ENCODE peak calls at places on chromosomes 12 and 14, in eight cellular contexts. W is RWPE1; B is neural progenitor cell; T is trophoblast cell; L is aorta; V is CD8-positive, alpha-beta memory T cell; X is PC-9; J is IMR-90. Y is an unnamed sample.

GRCh38 chr12:69570545-69571399 is 14.5 kb upstream of the CCT2 start:
- DNase-seq in W (peak), B (peak), T (peak), L (peak), V (peak), X (peak), J (peak), Y (peak)

GRCh38 chr12:120388711-120389431 is 19.9 kb upstream of the MSI1 start:
- DNase-seq in W (no peak), B (peak), T (no peak), L (no peak), V (no peak), X (no peak), J (no peak), Y (no peak)

GRCh38 chr12:93813972-93814821 is 137.0 kb downstream of the CRADD start:
- DNase-seq in W (no peak), B (no peak), T (no peak), L (peak), V (no peak), X (no peak), J (peak), Y (no peak)

GRCh38 chr12:12017798-12018197 is 52.9 kb upstream of the BCL2L14 start:
- DNase-seq in W (no peak), B (peak), T (no peak), L (no peak), V (no peak), X (no peak), J (no peak), Y (no peak)

GRCh38 chr14:67607646-67608045 is 7.6 kb upstream of the PIGH start:
- DNase-seq in W (no peak), B (no peak), T (no peak), L (no peak), V (no peak), X (no peak), J (no peak), Y (no peak)

GRCh38 chr12:47828008-47828966 is 8.6 kb upstream of the HDAC7 start:
- DNase-seq in W (no peak), B (no peak), T (no peak), L (peak), V (no peak), X (no peak), J (no peak), Y (no peak)

GRCh38 chr14:38616959-38617358 is 361.1 kb upstream of the CLEC14A start:
- DNase-seq in W (no peak), B (no peak), T (peak), L (no peak), V (no peak), X (no peak), J (peak), Y (no peak)

GRCh38 chr12:89414851-89415250 is 62.5 kb upstream of the DUSP6 start:
- DNase-seq in W (no peak), B (no peak), T (no peak), L (no peak), V (no peak), X (no peak), J (peak), Y (no peak)

GRCh38 chr14:99809376-99809775 is 16.2 kb downstream of the EML1 start:
- DNase-seq in W (no peak), B (no peak), T (peak), L (peak), V (no peak), X (no peak), J (peak), Y (no peak)

GRCh38 chr14:100045687-100046344 is 19.4 kb upstream of the EVL start:
- DNase-seq in W (no peak), B (peak), T (no peak), L (no peak), V (no peak), X (peak), J (no peak), Y (no peak)

GRCh38 chr12:14919455-14919854 is 18.9 kb downstream of the ERP27 start:
- DNase-seq in W (no peak), B (no peak), T (no peak), L (no peak), V (no peak), X (no peak), J (no peak), Y (no peak)

GRCh38 chr12:109029411-109029810 is 8.5 kb upstream of the SVOP start:
- DNase-seq in W (no peak), B (no peak), T (no peak), L (no peak), V (no peak), X (no peak), J (no peak), Y (no peak)

GRCh38 chr14:58287607-58288042 is 10.7 kb upstream of the ARID4A start:
- DNase-seq in W (no peak), B (no peak), T (no peak), L (no peak), V (no peak), X (no peak), J (no peak), Y (no peak)

GRCh38 chr14:52182853-52183252 is 84.6 kb upstream of the PTGDR start:
- DNase-seq in W (no peak), B (no peak), T (no peak), L (no peak), V (no peak), X (no peak), J (no peak), Y (no peak)

GRCh38 chr12:87807127-87807526 is 222.1 kb downstream of the C12orf50 start:
- DNase-seq in W (no peak), B (no peak), T (no peak), L (no peak), V (no peak), X (no peak), J (peak), Y (no peak)

GRCh38 chr14:61934385-61934784 is 172.2 kb downstream of the SNAPC1 start:
- DNase-seq in W (peak), B (no peak), T (no peak), L (no peak), V (no peak), X (peak), J (peak), Y (peak)

GRCh38 chr14:72986214-72986613 is 40.7 kb downstream of the ZFYVE1 start:
- DNase-seq in W (no peak), B (no peak), T (no peak), L (no peak), V (no peak), X (no peak), J (no peak), Y (peak)

GRCh38 chr14:98290596-98290995 is 981.4 kb downstream of the BCL11B start:
- DNase-seq in W (peak), B (no peak), T (no peak), L (no peak), V (no peak), X (no peak), J (no peak), Y (peak)

GRCh38 chr12:617304-617915 is 45.8 kb downstream of the NINJ2 start:
- DNase-seq in W (no peak), B (no peak), T (no peak), L (peak), V (no peak), X (peak), J (peak), Y (no peak)

GRCh38 chr12:47547077-47547476 is 158.8 kb downstream of the RPAP3 start:
- DNase-seq in W (peak), B (peak), T (peak), L (no peak), V (no peak), X (no peak), J (peak), Y (no peak)

GRCh38 chr12:132719141-132719953 is 8.7 kb downstream of the PGAM5 start:
- DNase-seq in W (no peak), B (no peak), T (peak), L (no peak), V (no peak), X (no peak), J (no peak), Y (no peak)

GRCh38 chr12:132717011-132717410 is 6.4 kb downstream of the PGAM5 start:
- DNase-seq in W (no peak), B (no peak), T (no peak), L (no peak), V (no peak), X (no peak), J (no peak), Y (no peak)

GRCh38 chr12:132719954-132720324 is 9.3 kb downstream of the PGAM5 start:
- DNase-seq in W (no peak), B (no peak), T (no peak), L (no peak), V (no peak), X (no peak), J (no peak), Y (no peak)

GRCh38 chr12:132717531-132718387 is 7.1 kb downstream of the PGAM5 start:
- DNase-seq in W (no peak), B (no peak), T (no peak), L (no peak), V (no peak), X (no peak), J (no peak), Y (no peak)

DNA sequence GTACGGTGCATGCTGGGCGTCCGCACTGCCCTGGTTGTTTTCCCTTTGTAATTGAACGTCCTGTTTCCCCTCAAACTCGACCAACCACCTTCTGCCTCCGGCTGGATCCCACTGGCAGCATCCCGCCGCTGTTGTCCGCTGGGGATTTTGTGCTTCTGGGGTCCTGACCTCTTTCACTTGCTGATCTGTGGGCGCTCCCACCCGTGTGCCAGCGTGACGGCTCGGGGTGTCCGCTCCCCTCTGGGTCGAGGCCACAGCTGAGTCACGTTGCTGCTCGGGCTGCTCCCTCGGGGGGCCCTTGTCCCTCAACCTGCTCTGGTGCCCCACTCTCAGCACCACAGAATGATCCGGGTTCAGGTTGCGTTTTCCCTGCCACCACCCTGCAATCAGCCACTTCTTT is 8.0 kb downstream of the PGAM5 start:
- DNase-seq in W (no peak), B (no peak), T (no peak), L (no peak), V (no peak), X (no peak), J (no peak), Y (no peak)
- H3K27ac ChIP-seq in W (peak), B (no peak), T (no peak), L (no peak), V (no peak), X (no peak), J (no peak), Y (no peak)

GRCh38 chr12:29743072-29743471 is 40.7 kb downstream of the TMTC1 start:
- DNase-seq in W (no peak), B (no peak), T (no peak), L (no peak), V (no peak), X (no peak), J (no peak), Y (no peak)
- H3K27ac ChIP-seq in W (no peak), B (no peak), T (no peak), L (no peak), V (no peak), X (no peak), J (peak), Y (peak)

DNA sequence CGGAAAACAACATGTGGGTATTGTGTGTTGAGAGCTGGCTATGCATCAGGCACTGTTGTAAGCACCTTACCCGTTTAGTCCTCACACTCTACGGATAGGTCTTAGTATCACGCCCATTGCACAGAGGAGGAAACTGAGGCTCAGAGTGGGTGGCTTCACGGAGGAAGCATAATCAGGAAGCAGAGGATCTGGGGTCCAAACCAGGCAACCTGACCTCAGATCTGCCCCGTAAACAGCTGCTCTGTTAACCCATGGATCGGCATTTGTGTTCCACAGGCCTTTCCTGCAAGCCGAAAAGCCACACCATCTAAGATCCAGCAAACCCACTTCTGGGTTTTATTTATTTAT is 107.9 kb downstream of the SCARB1 start:
- DNase-seq in W (no peak), B (no peak), T (no peak), L (no peak), V (no peak), X (no peak), J (no peak), Y (no peak)
- H3K27ac ChIP-seq in W (peak), B (no peak), T (no peak), L (no peak), V (no peak), X (no peak), J (peak), Y (no peak)

GRCh38 chr12:1810201-1810930 is 10.0 kb upstream of the LRTM2 start:
- DNase-seq in W (no peak), B (no peak), T (no peak), L (peak), V (no peak), X (no peak), J (peak), Y (no peak)

GRCh38 chr12:1807489-1807888 is 12.9 kb upstream of the LRTM2 start:
- DNase-seq in W (no peak), B (no peak), T (no peak), L (peak), V (peak), X (no peak), J (no peak), Y (no peak)

GRCh38 chr12:1809606-1810140 is 10.7 kb upstream of the LRTM2 start:
- DNase-seq in W (no peak), B (no peak), T (no peak), L (peak), V (peak), X (no peak), J (no peak), Y (no peak)

GRCh38 chr12:1808036-1808797 is 12.1 kb upstream of the LRTM2 start:
- DNase-seq in W (no peak), B (no peak), T (no peak), L (peak), V (peak), X (no peak), J (no peak), Y (no peak)

DNA sequence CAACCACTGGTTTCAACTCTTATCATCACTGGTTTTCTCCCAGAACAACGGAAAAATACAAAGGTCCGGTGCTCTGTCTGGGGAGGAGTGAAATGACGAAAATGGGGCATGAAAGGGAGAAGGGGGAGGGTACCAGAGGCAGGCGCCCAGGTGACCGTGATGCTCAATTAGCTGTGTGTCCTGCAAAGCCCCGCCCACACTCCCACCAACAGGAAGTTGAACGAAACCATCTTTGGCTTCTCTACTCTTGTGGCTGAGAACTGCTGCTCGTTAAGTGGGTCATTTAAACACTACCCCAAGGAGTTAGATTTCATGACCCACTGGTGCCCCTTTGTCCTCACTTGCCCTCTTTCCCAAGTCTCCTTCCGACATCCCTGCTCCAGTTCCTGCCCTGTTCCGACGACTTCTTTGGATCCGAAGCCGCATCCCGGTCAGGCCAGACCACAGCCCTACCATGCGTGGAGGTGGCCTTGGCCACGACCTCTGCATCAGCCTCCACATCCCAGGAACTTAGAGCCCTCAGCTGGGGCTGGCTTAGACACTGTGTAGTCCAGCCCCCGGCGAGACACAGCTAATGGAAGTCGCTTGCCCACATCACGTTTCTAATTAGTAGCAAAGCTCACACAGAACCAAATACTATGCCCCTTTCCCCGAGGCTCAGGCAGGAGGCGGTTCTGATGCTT is 11.4 kb upstream of the LRTM2 start:
- DNase-seq in W (no peak), B (no peak), T (no peak), L (peak), V (peak), X (no peak), J (no peak), Y (no peak)
- H3K27ac ChIP-seq in W (no peak), B (no peak), T (no peak), L (no peak), V (no peak), X (no peak), J (no peak), Y (no peak)

DNA sequence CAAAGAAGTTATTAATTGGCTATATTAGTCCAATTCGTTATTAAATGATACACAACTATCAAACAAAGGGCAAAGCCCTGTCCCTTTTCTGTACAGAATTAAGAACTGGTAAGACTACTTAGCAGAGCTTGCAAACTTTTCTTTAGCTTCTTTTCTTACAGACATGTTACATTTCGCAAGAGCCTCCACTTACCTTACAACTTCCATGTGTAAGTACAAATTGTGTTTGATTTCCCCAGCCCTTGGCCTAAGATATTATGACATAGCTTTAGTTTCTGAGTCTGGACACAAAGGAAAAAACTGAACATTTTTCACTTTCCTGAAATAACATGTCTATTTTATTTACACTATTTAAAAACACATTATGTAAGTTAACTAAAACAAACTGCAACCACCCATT is 1.7 kb downstream of the ATF7 start:
- DNase-seq in W (no peak), B (no peak), T (no peak), L (no peak), V (no peak), X (no peak), J (peak), Y (no peak)
- H3K27ac ChIP-seq in W (no peak), B (no peak), T (no peak), L (no peak), V (peak), X (no peak), J (no peak), Y (peak)

GRCh38 chr12:13257356-13257875 is 60.9 kb downstream of the EMP1 start:
- DNase-seq in W (no peak), B (no peak), T (no peak), L (no peak), V (no peak), X (no peak), J (no peak), Y (no peak)

GRCh38 chr12:13258212-13258611 is 61.7 kb downstream of the EMP1 start:
- DNase-seq in W (no peak), B (peak), T (no peak), L (no peak), V (no peak), X (no peak), J (no peak), Y (no peak)

GRCh38 chr12:13256705-13257045 is 60.1 kb downstream of the EMP1 start:
- DNase-seq in W (no peak), B (no peak), T (no peak), L (no peak), V (no peak), X (no peak), J (no peak), Y (no peak)

GRCh38 chr12:13254311-13254710 is 57.8 kb downstream of the EMP1 start:
- DNase-seq in W (no peak), B (no peak), T (no peak), L (no peak), V (no peak), X (no peak), J (no peak), Y (no peak)

GRCh38 chr12:13255792-13256704 is 59.5 kb downstream of the EMP1 start:
- DNase-seq in W (peak), B (peak), T (peak), L (peak), V (peak), X (peak), J (peak), Y (peak)
- H3K27ac ChIP-seq in W (no peak), B (no peak), T (no peak), L (no peak), V (no peak), X (no peak), J (no peak), Y (no peak)

GRCh38 chr14:55454264-55455151 is 14.1 kb upstream of the TBPL2 start:
- DNase-seq in W (peak), B (peak), T (peak), L (peak), V (no peak), X (peak), J (peak), Y (no peak)

GRCh38 chr14:55457496-55457895 is 17.1 kb upstream of the TBPL2 start:
- DNase-seq in W (no peak), B (no peak), T (no peak), L (no peak), V (no peak), X (no peak), J (no peak), Y (no peak)

DNA sequence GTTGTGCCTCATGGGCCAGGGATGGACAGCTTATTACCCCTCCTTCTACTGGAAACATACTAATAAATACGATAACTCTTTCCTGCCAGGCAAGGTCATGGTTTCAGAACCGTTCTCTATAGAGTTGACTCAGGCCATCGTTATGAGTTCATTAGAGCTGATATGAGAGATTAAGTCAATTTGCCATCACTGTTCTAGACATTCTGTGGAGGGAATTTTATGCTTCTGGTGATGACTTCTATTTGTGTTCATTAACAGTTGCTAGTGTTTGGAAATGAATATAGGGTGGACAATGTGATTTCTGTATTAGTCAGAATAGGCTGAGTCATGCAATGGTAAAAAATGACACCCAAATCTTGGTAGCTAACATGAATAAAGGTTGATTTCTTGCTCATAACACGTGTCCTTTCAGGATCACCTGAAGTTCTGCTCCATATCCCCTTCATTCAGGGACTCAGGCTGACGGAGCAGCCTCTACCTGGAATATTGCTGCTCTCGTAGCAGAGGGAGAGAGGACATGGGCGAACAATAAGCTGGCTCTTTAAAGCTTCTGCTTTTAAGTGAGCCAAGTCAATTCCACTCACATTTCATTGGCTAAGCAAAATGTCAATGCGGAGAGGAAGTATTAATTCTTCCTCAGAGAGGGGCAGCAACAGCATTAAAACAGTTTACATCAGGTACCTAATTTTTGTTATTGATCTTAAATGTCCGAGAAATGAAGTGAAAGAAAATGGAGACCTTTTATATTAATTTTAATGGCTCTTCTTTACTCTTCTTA is 18.6 kb upstream of the TBPL2 start:
- DNase-seq in W (peak), B (no peak), T (no peak), L (no peak), V (no peak), X (peak), J (peak), Y (no peak)
- H3K27ac ChIP-seq in W (no peak), B (no peak), T (no peak), L (no peak), V (no peak), X (peak), J (no peak), Y (no peak)

GRCh38 chr12:10220398-10221077 is 7.9 kb downstream of the GABARAPL1 start:
- DNase-seq in W (no peak), B (no peak), T (peak), L (peak), V (no peak), X (no peak), J (peak), Y (no peak)
- H3K27ac ChIP-seq in W (no peak), B (no peak), T (no peak), L (peak), V (no peak), X (no peak), J (no peak), Y (peak)

GRCh38 chr14:68836093-68836492 is 43.2 kb upstream of the ZFP36L1 start:
- DNase-seq in W (no peak), B (no peak), T (no peak), L (no peak), V (no peak), X (no peak), J (no peak), Y (no peak)
- H3K27ac ChIP-seq in W (no peak), B (no peak), T (no peak), L (no peak), V (no peak), X (no peak), J (no peak), Y (no peak)

GRCh38 chr12:19884081-19884480 is 444.8 kb downstream of the AEBP2 start:
- DNase-seq in W (no peak), B (no peak), T (no peak), L (no peak), V (no peak), X (no peak), J (no peak), Y (no peak)
- H3K27ac ChIP-seq in W (no peak), B (no peak), T (no peak), L (peak), V (no peak), X (no peak), J (no peak), Y (no peak)